ENCODE peak calls at places on chromosomes 13 and 19, in five cellular contexts. G, T, H, V and U are unnamed samples.

GRCh38 chr13:28339419-28339818 is 155.5 kb downstream of the FLT1 start:
- DNase-seq in V (peak; percentile 84), T (peak; percentile 61), G (no peak), H (no peak), U (no peak)

GRCh38 chr19:1255186-1256161 is 7.1 kb downstream of the MIDN start:
- DNase-seq in G (no peak), H (no peak), V (no peak), T (no peak), U (no peak)

GRCh38 chr13:42894765-42895181 is 97.3 kb downstream of the EPSTI1 start:
- DNase-seq in T (peak; percentile 90), H (no peak), G (no peak), V (peak; percentile 41), U (no peak)

GRCh38 chr13:71695662-71696061 is 171.3 kb downstream of the DACH1 start:
- DNase-seq in G (no peak), T (no peak), V (no peak), H (no peak), U (no peak)

GRCh38 chr19:18254546-18255500 is 19.4 kb downstream of the IQCN start:
- DNase-seq in T (no peak), H (no peak), V (no peak), G (no peak), U (no peak)

GRCh38 chr13:36530861-36531590 is 98.7 kb downstream of the CCNA1 start:
- DNase-seq in H (no peak), V (no peak), T (no peak), G (no peak), U (no peak)

GRCh38 chr19:30584121-30584520 is 211.9 kb downstream of the ZNF536 start:
- DNase-seq in H (no peak), G (no peak), V (no peak), T (no peak), U (no peak)

GRCh38 chr19:14177496-14178074 is 28.4 kb downstream of the ADGRL1 start:
- DNase-seq in H (no peak), V (no peak), T (no peak), G (no peak), U (no peak)

GRCh38 chr13:20714161-20714560 is 10.7 kb downstream of the IL17D start:
- DNase-seq in H (no peak), V (peak; percentile 27), G (no peak), T (peak; percentile 26), U (no peak)

GRCh38 chr19:37362733-37363132 is 8.2 kb upstream of the ZNF527 start:
- DNase-seq in T (peak; percentile 2), V (no peak), G (no peak), H (no peak), U (no peak)

GRCh38 chr13:28527629-28528028 is 32.7 kb upstream of the FLT1 start:
- DNase-seq in V (no peak), G (no peak), H (no peak), T (no peak), U (no peak)

GRCh38 chr19:47109177-47109540 is 4.4 kb downstream of the ZC3H4 start:
- DNase-seq in H (no peak), T (peak; percentile 13), G (no peak), V (no peak), U (no peak)

GRCh38 chr19:9891609-9892373 is 44.5 kb downstream of the OLFM2 start:
- DNase-seq in G (no peak), T (no peak), H (no peak), V (no peak), U (no peak)

GRCh38 chr13:28754698-28755545 is 36.2 kb upstream of the SLC46A3 start:
- DNase-seq in G (no peak), V (peak; percentile 61), T (no peak), H (no peak), U (no peak)

GRCh38 chr19:1037553-1038115 is 2.3 kb upstream of the ABCA7 start:
- DNase-seq in G (no peak), T (no peak), V (no peak), H (no peak), U (no peak)

GRCh38 chr19:16850133-16850532 is 20.9 kb downstream of the SIN3B start:
- DNase-seq in H (no peak), G (no peak), V (peak; percentile 51), T (peak; percentile 7), U (no peak)